ENCODE peak calls at places on chromosomes 7 and 10, in five cellular contexts. R is lower lobe of right lung, J is H7, L is HCT116, Y is NB4. D is an unnamed sample.

GRCh38 chr7:12017046-12017445 is 185.0 kb upstream of the THSD7A start:
- DNase-seq in R (no peak), J (no peak), L (no peak), Y (no peak), D (no peak)

GRCh38 chr7:25950488-25951413 is 201.2 kb upstream of the NFE2L3 start:
- DNase-seq in R (peak), J (peak), L (peak), Y (peak), D (peak)

GRCh38 chr7:139118803-139119485 is 9.4 kb upstream of the ZC3HAV1 start:
- DNase-seq in R (no peak), J (no peak), L (no peak), Y (peak), D (no peak)

GRCh38 chr7:144437370-144438191 is 34.1 kb upstream of the NOBOX start:
- DNase-seq in R (no peak), J (peak), L (peak), Y (peak), D (peak)

GRCh38 chr7:83987764-83988163 is 206.8 kb downstream of the SEMA3A start:
- DNase-seq in R (no peak), J (no peak), L (no peak), Y (no peak), D (no peak)

GRCh38 chr10:112835933-112836564 is 114.0 kb upstream of the TCF7L2 start:
- DNase-seq in R (no peak), J (no peak), L (no peak), Y (no peak), D (no peak)

GRCh38 chr7:129781128-129781855 is 169.8 kb downstream of the NRF1 start:
- DNase-seq in R (no peak), J (peak), L (peak), Y (peak), D (no peak)

GRCh38 chr7:98360221-98361124 is 40.4 kb downstream of the BAIAP2L1 start:
- DNase-seq in R (peak), J (peak), L (no peak), Y (peak), D (peak)

GRCh38 chr7:87216701-87217508 is 2.6 kb downstream of the TMEM243 start:
- DNase-seq in R (no peak), J (no peak), L (no peak), Y (no peak), D (no peak)

GRCh38 chr7:98217623-98218582 is 6.7 kb downstream of the BHLHA15 start:
- DNase-seq in R (peak), J (peak), L (no peak), Y (peak), D (no peak)

GRCh38 chr7:159031750-159032149 is 112.9 kb downstream of the VIPR2 start:
- DNase-seq in R (no peak), J (no peak), L (no peak), Y (no peak), D (no peak)

GRCh38 chr7:105118612-105119600 is 104.9 kb downstream of the KMT2E start:
- DNase-seq in R (no peak), J (no peak), L (no peak), Y (peak), D (no peak)

GRCh38 chr10:11282661-11283060 is 265.0 kb downstream of the CELF2 start:
- DNase-seq in R (no peak), J (no peak), L (no peak), Y (no peak), D (no peak)

GRCh38 chr7:3937146-3937545 is 636.1 kb downstream of the SDK1 start:
- DNase-seq in R (no peak), J (no peak), L (no peak), Y (no peak), D (no peak)

GRCh38 chr7:158031820-158032424 is 555.7 kb downstream of the PTPRN2 start:
- DNase-seq in R (no peak), J (no peak), L (no peak), Y (no peak), D (no peak)

GRCh38 chr7:25031432-25031831 is 51.5 kb upstream of the OSBPL3 start:
- DNase-seq in R (no peak), J (no peak), L (no peak), Y (peak), D (no peak)

GRCh38 chr10:76117949-76118348 is 686.5 kb downstream of the LRMDA start:
- DNase-seq in R (no peak), J (no peak), L (no peak), Y (no peak), D (no peak)

GRCh38 chr10:95319239-95319638 is 28.4 kb upstream of the PDLIM1 start:
- DNase-seq in R (no peak), J (no peak), L (no peak), Y (no peak), D (no peak)

GRCh38 chr10:33252794-33253203 is 81.7 kb downstream of the NRP1 start:
- DNase-seq in R (no peak), J (no peak), L (no peak), Y (no peak), D (no peak)
- H3K4me3 ChIP-seq in R (no peak), J (no peak), L (no peak), Y (no peak), D (no peak)

GRCh38 chr7:47536705-47537611 is 45.0 kb downstream of the TNS3 start:
- DNase-seq in R (peak), J (peak), L (no peak), Y (no peak), D (no peak)

GRCh38 chr7:47535704-47536628 is 45.9 kb downstream of the TNS3 start:
- DNase-seq in R (no peak), J (peak), L (no peak), Y (no peak), D (no peak)

GRCh38 chr7:47539398-47540052 is 42.4 kb downstream of the TNS3 start:
- DNase-seq in R (no peak), J (no peak), L (no peak), Y (no peak), D (no peak)

GRCh38 chr7:47538846-47539311 is 43.0 kb downstream of the TNS3 start:
- DNase-seq in R (no peak), J (no peak), L (no peak), Y (no peak), D (no peak)

DNA sequence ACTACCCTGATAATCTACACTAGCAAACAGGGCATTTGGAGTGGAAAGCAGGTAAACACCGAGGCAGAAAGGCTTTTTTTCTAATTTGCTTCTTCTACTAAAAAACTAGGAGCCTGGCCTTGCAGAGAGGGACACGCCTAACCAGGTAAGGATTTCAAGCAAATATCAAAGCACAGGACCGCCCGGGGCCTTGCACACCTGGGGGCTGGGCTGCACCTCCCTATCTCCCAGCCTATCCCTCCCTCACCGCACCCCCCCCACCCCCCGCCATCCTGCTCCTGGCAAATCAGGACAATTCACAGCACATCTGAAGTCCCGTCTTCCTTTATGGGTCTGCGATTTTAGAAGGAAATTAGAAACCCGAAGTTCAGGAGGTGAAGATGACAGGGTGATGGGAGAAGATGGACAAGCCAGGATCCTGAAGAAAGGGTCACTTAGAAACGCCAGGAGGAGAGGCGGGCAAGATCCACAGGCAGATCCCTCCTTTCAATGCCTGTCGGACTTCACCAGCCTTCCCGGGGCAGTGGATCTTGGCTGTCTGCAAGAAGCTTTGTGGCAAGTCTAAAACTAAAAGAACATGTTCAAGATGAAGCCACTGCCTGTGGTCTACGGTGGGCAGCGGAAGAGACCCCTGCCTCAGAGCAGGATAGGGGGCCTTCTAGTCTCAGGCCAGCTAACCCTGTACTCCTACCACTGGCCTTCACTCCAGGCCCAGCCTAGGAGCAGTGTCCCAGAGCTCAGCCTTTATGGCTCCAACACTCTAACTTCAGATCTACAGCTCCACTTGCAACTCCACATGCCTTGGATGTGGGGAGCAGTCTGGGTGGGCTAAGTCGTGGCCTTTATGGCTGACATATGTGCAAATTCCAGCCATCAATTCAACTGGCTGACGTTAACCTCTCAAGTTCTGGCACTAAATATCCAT is 43.9 kb downstream of the TNS3 start:
- DNase-seq in R (no peak), J (peak), L (no peak), Y (no peak), D (no peak)
- H3K4me3 ChIP-seq in R (peak), J (peak), L (no peak), Y (no peak), D (no peak)

DNA sequence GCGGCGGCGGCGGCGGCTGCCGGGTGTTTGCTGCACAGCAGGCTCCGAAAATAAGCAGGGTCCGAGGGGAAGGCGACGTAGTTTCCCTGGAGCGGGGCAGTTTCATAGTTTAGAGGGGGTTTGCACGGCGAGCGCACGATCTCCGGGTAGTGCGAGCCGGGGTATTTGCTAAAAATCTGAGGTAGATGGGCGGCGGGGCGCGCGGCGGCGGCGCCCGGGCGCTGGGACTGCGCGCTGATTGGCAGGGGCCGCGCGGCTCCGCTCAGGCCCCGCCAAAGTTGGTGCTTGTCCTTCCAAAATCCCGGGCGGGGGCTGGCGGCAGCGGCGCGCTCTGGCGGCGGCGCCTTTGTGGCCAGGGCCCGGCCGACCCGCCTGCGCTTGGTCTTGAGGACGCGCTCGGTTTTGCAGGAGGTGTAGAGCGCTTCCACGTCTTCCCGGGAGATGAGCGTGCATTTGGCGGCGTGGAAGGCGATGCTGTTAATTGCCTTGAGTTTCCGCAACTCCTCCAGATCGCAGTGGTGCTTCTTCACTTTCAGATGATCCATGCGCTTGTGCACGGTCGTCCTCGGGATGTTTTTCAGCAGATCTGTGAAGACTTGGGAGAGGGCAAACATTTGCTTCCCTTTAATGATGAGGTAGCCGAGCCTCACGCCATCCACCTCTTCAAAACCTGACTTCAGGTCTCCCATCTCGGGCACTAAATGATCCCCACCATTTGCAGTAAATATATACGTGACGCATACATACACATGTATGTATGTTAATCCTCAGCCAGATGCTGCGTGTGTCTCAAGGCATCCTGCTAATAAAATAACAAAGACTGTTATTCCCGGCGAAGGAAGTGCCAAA is 8.1 kb downstream of the SKIDA1 start:
- DNase-seq in R (peak), J (peak), L (no peak), Y (peak), D (no peak)
- H3K4me3 ChIP-seq in R (peak), J (peak), L (peak), Y (peak), D (peak)

DNA sequence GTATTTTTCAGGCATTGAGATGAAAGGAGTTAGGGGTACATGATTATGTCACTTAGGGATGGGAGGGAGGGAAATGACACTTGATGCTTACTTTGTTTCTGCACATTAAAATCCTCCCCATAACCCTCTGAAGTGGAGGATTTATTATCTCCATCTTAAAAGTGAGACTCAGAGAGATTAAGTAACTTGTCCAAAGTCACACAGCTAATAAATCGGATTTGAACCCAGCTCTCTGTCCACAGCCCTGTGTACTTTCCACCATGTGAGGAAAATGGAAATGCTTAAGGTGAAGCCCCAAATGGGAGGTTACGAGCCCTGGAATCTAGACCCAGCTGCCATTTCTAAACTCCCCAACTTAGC is 58.6 kb downstream of the HK1 start:
- DNase-seq in R (no peak), J (no peak), L (no peak), Y (no peak), D (no peak)
- H3K4me3 ChIP-seq in R (no peak), J (no peak), L (no peak), Y (no peak), D (no peak)

GRCh38 chr10:58475322-58476277 is 37.1 kb upstream of the BICC1 start:
- DNase-seq in R (no peak), J (no peak), L (no peak), Y (no peak), D (no peak)
- H3K4me3 ChIP-seq in R (no peak), J (no peak), L (no peak), Y (no peak), D (no peak)

GRCh38 chr7:133698127-133698526 is 429.0 kb upstream of the LRGUK start:
- DNase-seq in R (no peak), J (no peak), L (no peak), Y (no peak), D (no peak)

GRCh38 chr7:133699390-133699789 is 427.8 kb upstream of the LRGUK start:
- DNase-seq in R (no peak), J (no peak), L (no peak), Y (peak), D (no peak)

GRCh38 chr7:133693281-133693680 is 433.9 kb upstream of the LRGUK start:
- DNase-seq in R (no peak), J (no peak), L (no peak), Y (no peak), D (no peak)

GRCh38 chr7:133697585-133697984 is 429.6 kb upstream of the LRGUK start:
- DNase-seq in R (no peak), J (no peak), L (no peak), Y (no peak), D (no peak)

GRCh38 chr7:133695976-133696531 is 431.1 kb upstream of the LRGUK start:
- DNase-seq in R (no peak), J (no peak), L (no peak), Y (peak), D (no peak)
- H3K4me3 ChIP-seq in R (no peak), J (no peak), L (no peak), Y (no peak), D (no peak)

DNA sequence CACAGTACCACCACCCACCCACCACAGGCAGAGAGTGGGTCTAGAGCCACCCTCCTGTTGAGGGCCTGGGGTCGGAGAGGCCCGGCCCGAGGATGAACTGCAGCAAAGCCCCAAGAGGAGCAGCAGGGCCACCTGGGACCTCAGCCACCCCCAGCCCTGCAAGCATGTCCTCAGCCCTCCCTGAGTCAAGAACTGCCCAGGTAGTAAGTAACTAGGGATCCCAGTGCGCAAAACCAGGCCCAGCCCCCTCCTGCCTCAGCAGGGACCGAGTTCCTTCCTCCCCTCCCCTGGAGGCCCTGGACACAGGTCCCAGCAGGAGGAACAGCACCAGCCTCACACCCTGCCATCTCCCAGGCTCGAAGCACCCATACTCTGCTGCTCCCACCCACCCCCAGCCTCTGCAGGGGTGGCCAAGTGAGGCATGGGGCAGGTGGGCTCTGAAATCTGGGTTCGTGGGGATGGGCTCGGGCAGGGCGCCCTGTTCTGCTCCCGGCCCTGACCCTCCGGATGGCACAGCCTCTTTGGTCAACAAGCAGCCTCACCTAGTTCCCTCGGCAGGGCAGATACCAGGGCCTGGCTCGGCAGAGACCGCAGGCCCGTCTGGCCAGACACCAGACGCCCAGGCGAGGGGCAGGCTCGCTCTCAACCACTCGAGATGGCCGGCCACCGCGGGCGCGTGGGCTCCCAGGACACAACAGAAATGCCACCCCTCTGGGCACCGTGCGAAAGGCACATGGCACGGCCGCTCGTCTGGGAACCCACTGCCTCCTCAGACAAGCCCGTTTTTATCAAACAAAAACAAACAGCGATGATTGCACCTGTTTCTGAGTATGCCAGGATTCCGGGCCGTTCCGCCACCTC is 15.2 kb downstream of the PDGFA start:
- DNase-seq in R (peak), J (no peak), L (no peak), Y (no peak), D (no peak)
- H3K4me3 ChIP-seq in R (no peak), J (no peak), L (no peak), Y (no peak), D (no peak)

GRCh38 chr10:71344916-71345557 is 26.0 kb downstream of the SLC29A3 start:
- DNase-seq in R (no peak), J (no peak), L (no peak), Y (no peak), D (no peak)
- H3K4me3 ChIP-seq in R (no peak), J (no peak), L (no peak), Y (no peak), D (no peak)

DNA sequence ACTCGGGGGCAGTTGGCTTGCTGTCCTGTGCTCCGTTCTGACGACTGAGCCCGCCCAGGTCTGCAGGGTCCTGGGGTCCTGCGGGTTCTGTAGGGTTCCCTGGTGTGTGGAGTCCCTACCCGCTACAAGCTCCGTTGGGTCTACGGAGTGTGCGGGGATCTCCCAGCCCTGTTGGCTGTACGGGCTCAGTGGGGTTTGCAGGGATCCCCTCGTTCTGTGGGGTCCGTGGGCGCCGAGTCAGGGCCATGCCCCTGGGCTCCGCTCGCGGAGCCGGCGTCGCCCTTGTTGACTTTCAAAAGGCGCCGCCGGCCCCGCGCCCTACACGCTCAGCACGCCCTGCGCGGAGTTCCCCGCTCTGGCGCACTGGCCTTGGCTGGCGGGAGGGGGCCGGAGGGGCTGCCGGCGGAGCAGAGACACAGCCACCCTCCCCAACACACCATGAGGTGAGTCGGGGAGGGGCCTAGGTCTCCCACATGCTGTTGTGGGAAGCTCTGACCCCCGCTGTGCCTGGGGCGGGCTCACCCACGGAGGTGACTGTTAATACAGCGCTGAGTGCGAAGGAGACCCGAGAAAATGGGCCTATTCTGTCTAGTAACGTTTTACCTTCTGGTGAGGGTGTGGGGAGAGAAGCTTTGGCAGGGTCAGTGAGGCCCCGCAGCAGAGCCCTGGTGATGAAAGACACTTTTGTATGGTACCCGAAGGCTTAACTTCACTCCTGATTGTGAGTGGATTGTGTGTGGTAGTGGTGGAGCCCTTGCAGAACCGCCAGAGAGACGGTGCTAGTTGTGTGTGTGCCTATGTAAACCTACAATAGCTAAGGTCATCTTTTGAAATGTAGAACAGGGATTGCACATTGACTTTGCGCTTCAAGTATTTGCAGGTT is 8.1 kb downstream of the TASOR2 start:
- DNase-seq in R (peak), J (peak), L (no peak), Y (no peak), D (no peak)
- H3K4me3 ChIP-seq in R (peak), J (peak), L (no peak), Y (no peak), D (peak)

GRCh38 chr10:114045738-114046458 is 2.2 kb downstream of the ADRB1 start:
- DNase-seq in R (no peak), J (peak), L (no peak), Y (no peak), D (no peak)
- H3K4me3 ChIP-seq in R (peak), J (no peak), L (no peak), Y (peak), D (peak)

D was measured in NT2/D1.